ENCODE peak calls at places on chromosome 5, in nine cellular contexts. One of them, this sample, is unnamed.

GRCh38 chr5:83362526-83362925 is 109.0 kb upstream of the VCAN start:
- DNase-seq in retina: no peak
- DNase-seq in kidney tubule cell: no peak
- DNase-seq in stimulated activated CD8-positive, alpha-beta memory T cell treated with anti-CD3 and anti-CD28 coated beads, Interleukin-15, amount 100 ng/mL, for 48 hours: no peak
- DNase-seq in RPMI7951: no peak
- DNase-seq in ovary: no peak
- DNase-seq in mesenchymal stem cell: no peak
- DNase-seq in aorta: no peak
- DNase-seq in pons: no peak
- DNase-seq in this sample: no peak

GRCh38 chr5:16489322-16489791 is 23.8 kb upstream of the ZNF622 start:
- DNase-seq in retina: peak; percentile 29
- DNase-seq in kidney tubule cell: peak; percentile 69
- DNase-seq in stimulated activated CD8-positive, alpha-beta memory T cell treated with anti-CD3 and anti-CD28 coated beads, Interleukin-15, amount 100 ng/mL, for 48 hours: no peak
- DNase-seq in RPMI7951: peak; percentile 42
- DNase-seq in ovary: no peak
- DNase-seq in mesenchymal stem cell: peak; percentile 62
- DNase-seq in aorta: no peak
- DNase-seq in pons: peak; percentile 88
- DNase-seq in this sample: no peak

GRCh38 chr5:77924081-77924480 is 147.9 kb upstream of the TBCA start:
- DNase-seq in retina: no peak
- DNase-seq in kidney tubule cell: no peak
- DNase-seq in stimulated activated CD8-positive, alpha-beta memory T cell treated with anti-CD3 and anti-CD28 coated beads, Interleukin-15, amount 100 ng/mL, for 48 hours: no peak
- DNase-seq in RPMI7951: peak; percentile 87
- DNase-seq in ovary: no peak
- DNase-seq in mesenchymal stem cell: no peak
- DNase-seq in aorta: no peak
- DNase-seq in pons: no peak
- DNase-seq in this sample: no peak

GRCh38 chr5:83220331-83220730 is 143.0 kb downstream of the XRCC4 start:
- DNase-seq in retina: no peak
- DNase-seq in kidney tubule cell: no peak
- DNase-seq in stimulated activated CD8-positive, alpha-beta memory T cell treated with anti-CD3 and anti-CD28 coated beads, Interleukin-15, amount 100 ng/mL, for 48 hours: no peak
- DNase-seq in RPMI7951: peak; percentile 6
- DNase-seq in ovary: no peak
- DNase-seq in mesenchymal stem cell: no peak
- DNase-seq in aorta: no peak
- DNase-seq in pons: no peak
- DNase-seq in this sample: no peak

GRCh38 chr5:31485376-31486207 is 46.3 kb downstream of the DROSHA start:
- DNase-seq in retina: no peak
- DNase-seq in kidney tubule cell: no peak
- DNase-seq in stimulated activated CD8-positive, alpha-beta memory T cell treated with anti-CD3 and anti-CD28 coated beads, Interleukin-15, amount 100 ng/mL, for 48 hours: no peak
- DNase-seq in RPMI7951: no peak
- DNase-seq in ovary: no peak
- DNase-seq in mesenchymal stem cell: no peak
- DNase-seq in aorta: no peak
- DNase-seq in pons: no peak
- DNase-seq in this sample: no peak

GRCh38 chr5:163571755-163572154 is 66.3 kb downstream of the MAT2B start:
- DNase-seq in retina: no peak
- DNase-seq in kidney tubule cell: peak; percentile 86
- DNase-seq in stimulated activated CD8-positive, alpha-beta memory T cell treated with anti-CD3 and anti-CD28 coated beads, Interleukin-15, amount 100 ng/mL, for 48 hours: no peak
- DNase-seq in RPMI7951: peak; percentile 96
- DNase-seq in ovary: peak; percentile 14
- DNase-seq in mesenchymal stem cell: peak; percentile 90
- DNase-seq in aorta: no peak
- DNase-seq in pons: no peak
- DNase-seq in this sample: no peak

GRCh38 chr5:41967401-41967800 is 42.3 kb downstream of the FBXO4 start:
- DNase-seq in retina: no peak
- DNase-seq in kidney tubule cell: peak; percentile 64
- DNase-seq in stimulated activated CD8-positive, alpha-beta memory T cell treated with anti-CD3 and anti-CD28 coated beads, Interleukin-15, amount 100 ng/mL, for 48 hours: no peak
- DNase-seq in RPMI7951: no peak
- DNase-seq in ovary: no peak
- DNase-seq in mesenchymal stem cell: no peak
- DNase-seq in aorta: no peak
- DNase-seq in pons: no peak
- DNase-seq in this sample: no peak

GRCh38 chr5:6585168-6585567 is 47.7 kb downstream of the NSUN2 start:
- DNase-seq in retina: no peak
- DNase-seq in kidney tubule cell: no peak
- DNase-seq in stimulated activated CD8-positive, alpha-beta memory T cell treated with anti-CD3 and anti-CD28 coated beads, Interleukin-15, amount 100 ng/mL, for 48 hours: no peak
- DNase-seq in RPMI7951: peak; percentile 15
- DNase-seq in ovary: no peak
- DNase-seq in mesenchymal stem cell: no peak
- DNase-seq in aorta: no peak
- DNase-seq in pons: no peak
- DNase-seq in this sample: no peak

GRCh38 chr5:175383350-175383749 is 60.6 kb downstream of the DRD1 start:
- DNase-seq in retina: peak; percentile 28
- DNase-seq in kidney tubule cell: no peak
- DNase-seq in stimulated activated CD8-positive, alpha-beta memory T cell treated with anti-CD3 and anti-CD28 coated beads, Interleukin-15, amount 100 ng/mL, for 48 hours: no peak
- DNase-seq in RPMI7951: peak; percentile 57
- DNase-seq in ovary: no peak
- DNase-seq in mesenchymal stem cell: no peak
- DNase-seq in aorta: no peak
- DNase-seq in pons: peak; percentile 40
- DNase-seq in this sample: no peak

GRCh38 chr5:110840347-110840960 is 101.6 kb downstream of the SLC25A46 start:
- DNase-seq in retina: no peak
- DNase-seq in kidney tubule cell: no peak
- DNase-seq in stimulated activated CD8-positive, alpha-beta memory T cell treated with anti-CD3 and anti-CD28 coated beads, Interleukin-15, amount 100 ng/mL, for 48 hours: no peak
- DNase-seq in RPMI7951: no peak
- DNase-seq in ovary: no peak
- DNase-seq in mesenchymal stem cell: no peak
- DNase-seq in aorta: no peak
- DNase-seq in pons: no peak
- DNase-seq in this sample: peak; percentile 50

GRCh38 chr5:2371419-2371710 is 380.1 kb downstream of the IRX2 start:
- DNase-seq in retina: no peak
- DNase-seq in kidney tubule cell: no peak
- DNase-seq in stimulated activated CD8-positive, alpha-beta memory T cell treated with anti-CD3 and anti-CD28 coated beads, Interleukin-15, amount 100 ng/mL, for 48 hours: no peak
- DNase-seq in RPMI7951: no peak
- DNase-seq in ovary: no peak
- DNase-seq in mesenchymal stem cell: no peak
- DNase-seq in aorta: no peak
- DNase-seq in pons: no peak
- DNase-seq in this sample: peak; percentile 22

GRCh38 chr5:97297063-97297715 is 114.1 kb upstream of the RIOK2 start:
- DNase-seq in retina: peak; percentile 36
- DNase-seq in kidney tubule cell: peak; percentile 28
- DNase-seq in stimulated activated CD8-positive, alpha-beta memory T cell treated with anti-CD3 and anti-CD28 coated beads, Interleukin-15, amount 100 ng/mL, for 48 hours: no peak
- DNase-seq in RPMI7951: peak; percentile 40
- DNase-seq in ovary: no peak
- DNase-seq in mesenchymal stem cell: peak; percentile 29
- DNase-seq in aorta: no peak
- DNase-seq in pons: peak; percentile 71
- DNase-seq in this sample: no peak

GRCh38 chr5:95781101-95781583 is 41.4 kb downstream of the GLRX start:
- DNase-seq in retina: peak; percentile 75
- DNase-seq in kidney tubule cell: peak; percentile 81
- DNase-seq in stimulated activated CD8-positive, alpha-beta memory T cell treated with anti-CD3 and anti-CD28 coated beads, Interleukin-15, amount 100 ng/mL, for 48 hours: peak; percentile 38
- DNase-seq in RPMI7951: peak; percentile 73
- DNase-seq in ovary: peak; percentile 72
- DNase-seq in mesenchymal stem cell: peak; percentile 87
- DNase-seq in aorta: peak; percentile 88
- DNase-seq in pons: peak; percentile 92
- DNase-seq in this sample: peak; percentile 78

GRCh38 chr5:135223891-135224625 is 175.0 kb downstream of the MACROH2A1 start:
- DNase-seq in retina: no peak
- DNase-seq in kidney tubule cell: no peak
- DNase-seq in stimulated activated CD8-positive, alpha-beta memory T cell treated with anti-CD3 and anti-CD28 coated beads, Interleukin-15, amount 100 ng/mL, for 48 hours: no peak
- DNase-seq in RPMI7951: no peak
- DNase-seq in ovary: peak; percentile 0
- DNase-seq in mesenchymal stem cell: no peak
- DNase-seq in aorta: peak; percentile 32
- DNase-seq in pons: no peak
- DNase-seq in this sample: peak; percentile 19

GRCh38 chr5:77645158-77645994 is 6.9 kb upstream of the OTP start:
- DNase-seq in retina: peak; percentile 63
- DNase-seq in kidney tubule cell: peak; percentile 23
- DNase-seq in stimulated activated CD8-positive, alpha-beta memory T cell treated with anti-CD3 and anti-CD28 coated beads, Interleukin-15, amount 100 ng/mL, for 48 hours: no peak
- DNase-seq in RPMI7951: peak; percentile 35
- DNase-seq in ovary: no peak
- DNase-seq in mesenchymal stem cell: peak; percentile 12
- DNase-seq in aorta: no peak
- DNase-seq in pons: no peak
- DNase-seq in this sample: peak; percentile 48

GRCh38 chr5:159343295-159344094 is 13.2 kb upstream of the IL12B start:
- DNase-seq in retina: no peak
- DNase-seq in kidney tubule cell: peak; percentile 22
- DNase-seq in stimulated activated CD8-positive, alpha-beta memory T cell treated with anti-CD3 and anti-CD28 coated beads, Interleukin-15, amount 100 ng/mL, for 48 hours: no peak
- DNase-seq in RPMI7951: no peak
- DNase-seq in ovary: no peak
- DNase-seq in mesenchymal stem cell: no peak
- DNase-seq in aorta: no peak
- DNase-seq in pons: no peak
- DNase-seq in this sample: no peak

GRCh38 chr5:166401391-166401790 is 1890.1 kb upstream of the WWC1 start:
- DNase-seq in retina: peak; percentile 21
- DNase-seq in kidney tubule cell: no peak
- DNase-seq in stimulated activated CD8-positive, alpha-beta memory T cell treated with anti-CD3 and anti-CD28 coated beads, Interleukin-15, amount 100 ng/mL, for 48 hours: no peak
- DNase-seq in RPMI7951: no peak
- DNase-seq in ovary: no peak
- DNase-seq in mesenchymal stem cell: no peak
- DNase-seq in aorta: no peak
- DNase-seq in pons: no peak
- DNase-seq in this sample: no peak

GRCh38 chr5:148963679-148964078 is 99.2 kb downstream of the SH3TC2 start:
- DNase-seq in retina: no peak
- DNase-seq in kidney tubule cell: no peak
- DNase-seq in stimulated activated CD8-positive, alpha-beta memory T cell treated with anti-CD3 and anti-CD28 coated beads, Interleukin-15, amount 100 ng/mL, for 48 hours: no peak
- DNase-seq in RPMI7951: peak; percentile 15
- DNase-seq in ovary: no peak
- DNase-seq in mesenchymal stem cell: peak; percentile 47
- DNase-seq in aorta: peak; percentile 57
- DNase-seq in pons: peak; percentile 25
- DNase-seq in this sample: peak; percentile 39

GRCh38 chr5:65015767-65016166 is 247.0 kb downstream of the CWC27 start:
- DNase-seq in retina: no peak
- DNase-seq in kidney tubule cell: no peak
- DNase-seq in stimulated activated CD8-positive, alpha-beta memory T cell treated with anti-CD3 and anti-CD28 coated beads, Interleukin-15, amount 100 ng/mL, for 48 hours: no peak
- DNase-seq in RPMI7951: no peak
- DNase-seq in ovary: no peak
- DNase-seq in mesenchymal stem cell: no peak
- DNase-seq in aorta: no peak
- DNase-seq in pons: no peak
- DNase-seq in this sample: no peak

GRCh38 chr5:95261369-95262175 is 23.3 kb downstream of the MCTP1 start:
- DNase-seq in retina: no peak
- DNase-seq in kidney tubule cell: peak; percentile 35
- DNase-seq in stimulated activated CD8-positive, alpha-beta memory T cell treated with anti-CD3 and anti-CD28 coated beads, Interleukin-15, amount 100 ng/mL, for 48 hours: no peak
- DNase-seq in RPMI7951: peak; percentile 26
- DNase-seq in ovary: no peak
- DNase-seq in mesenchymal stem cell: peak; percentile 17
- DNase-seq in aorta: no peak
- DNase-seq in pons: peak; percentile 35
- DNase-seq in this sample: no peak

GRCh38 chr5:620586-621180 is 8.5 kb downstream of the CEP72 start:
- DNase-seq in retina: no peak
- DNase-seq in kidney tubule cell: no peak
- DNase-seq in stimulated activated CD8-positive, alpha-beta memory T cell treated with anti-CD3 and anti-CD28 coated beads, Interleukin-15, amount 100 ng/mL, for 48 hours: no peak
- DNase-seq in RPMI7951: no peak
- DNase-seq in ovary: peak; percentile 3
- DNase-seq in mesenchymal stem cell: no peak
- DNase-seq in aorta: no peak
- DNase-seq in pons: no peak
- DNase-seq in this sample: no peak

GRCh38 chr5:110439280-110439679 is 287.2 kb downstream of the TMEM232 start:
- DNase-seq in retina: no peak
- DNase-seq in kidney tubule cell: no peak
- DNase-seq in stimulated activated CD8-positive, alpha-beta memory T cell treated with anti-CD3 and anti-CD28 coated beads, Interleukin-15, amount 100 ng/mL, for 48 hours: no peak
- DNase-seq in RPMI7951: no peak
- DNase-seq in ovary: no peak
- DNase-seq in mesenchymal stem cell: no peak
- DNase-seq in aorta: no peak
- DNase-seq in pons: peak; percentile 3
- DNase-seq in this sample: no peak

GRCh38 chr5:53469946-53470687 is 10.3 kb upstream of the FST start:
- DNase-seq in retina: no peak
- DNase-seq in kidney tubule cell: peak; percentile 72
- DNase-seq in stimulated activated CD8-positive, alpha-beta memory T cell treated with anti-CD3 and anti-CD28 coated beads, Interleukin-15, amount 100 ng/mL, for 48 hours: no peak
- DNase-seq in RPMI7951: no peak
- DNase-seq in ovary: no peak
- DNase-seq in mesenchymal stem cell: no peak
- DNase-seq in aorta: no peak
- DNase-seq in pons: no peak
- DNase-seq in this sample: no peak